ENCODE peak calls at places on chromosomes 5 and 9, in six cellular contexts. One of them, this sample, is unnamed.

GRCh38 chr9:77454668-77455067 is 193.5 kb downstream of the GNA14 start:
- DNase-seq in HepG2: no peak
- DNase-seq in A549: no peak
- DNase-seq in K562: no peak
- DNase-seq in GM12878: no peak
- DNase-seq in H1: no peak
- DNase-seq in this sample: no peak

GRCh38 chr9:79912641-79913040 is 340.9 kb downstream of the TLE4 start:
- DNase-seq in HepG2: no peak
- DNase-seq in A549: no peak
- DNase-seq in K562: no peak
- DNase-seq in GM12878: no peak
- DNase-seq in H1: no peak
- DNase-seq in this sample: no peak

GRCh38 chr9:4833781-4834560 is 41.2 kb downstream of the RCL1 start:
- DNase-seq in HepG2: no peak
- DNase-seq in A549: no peak
- DNase-seq in K562: no peak
- DNase-seq in GM12878: no peak
- DNase-seq in H1: no peak
- DNase-seq in this sample: no peak

GRCh38 chr5:52977264-52977897 is 11.8 kb upstream of the ITGA2 start:
- DNase-seq in HepG2: peak; percentile 40
- DNase-seq in A549: no peak
- DNase-seq in K562: no peak
- DNase-seq in GM12878: no peak
- DNase-seq in H1: no peak
- DNase-seq in this sample: no peak

GRCh38 chr5:73599378-73599777 is 26.6 kb upstream of the ARHGEF28 start:
- DNase-seq in HepG2: no peak
- DNase-seq in A549: no peak
- DNase-seq in K562: no peak
- DNase-seq in GM12878: no peak
- DNase-seq in H1: no peak
- DNase-seq in this sample: no peak

GRCh38 chr9:110389148-110389783 is 51.6 kb upstream of the TXNDC8 start:
- DNase-seq in HepG2: no peak
- DNase-seq in A549: no peak
- DNase-seq in K562: no peak
- DNase-seq in GM12878: no peak
- DNase-seq in H1: no peak
- DNase-seq in this sample: no peak

GRCh38 chr5:154397652-154398406 is 48.0 kb upstream of the SAP30L start:
- DNase-seq in HepG2: no peak
- DNase-seq in A549: no peak
- DNase-seq in K562: no peak
- DNase-seq in GM12878: no peak
- DNase-seq in H1: no peak
- DNase-seq in this sample: peak; percentile 79

GRCh38 chr5:151238303-151238741 is 14.4 kb upstream of the CCDC69 start:
- DNase-seq in HepG2: no peak
- DNase-seq in A549: no peak
- DNase-seq in K562: no peak
- DNase-seq in GM12878: no peak
- DNase-seq in H1: no peak
- DNase-seq in this sample: no peak

GRCh38 chr5:126339215-126339805 is 83.9 kb upstream of the GRAMD2B start:
- DNase-seq in HepG2: peak; percentile 61
- DNase-seq in A549: peak; percentile 38
- DNase-seq in K562: peak; percentile 58
- DNase-seq in GM12878: no peak
- DNase-seq in H1: no peak
- DNase-seq in this sample: peak; percentile 47

GRCh38 chr9:120909904-120910303 is 16.7 kb downstream of the TRAF1 start:
- DNase-seq in HepG2: no peak
- DNase-seq in A549: no peak
- DNase-seq in K562: no peak
- DNase-seq in GM12878: no peak
- DNase-seq in H1: no peak
- DNase-seq in this sample: no peak

GRCh38 chr5:147930759-147931158 is 24.4 kb upstream of the C5orf46 start:
- DNase-seq in HepG2: no peak
- DNase-seq in A549: no peak
- DNase-seq in K562: no peak
- DNase-seq in GM12878: no peak
- DNase-seq in H1: no peak
- DNase-seq in this sample: no peak
- TF ChIP-seq CHD2 in HepG2: no peak
- TF ChIP-seq CHD2 in A549: no peak
- TF ChIP-seq CHD2 in K562: no peak
- TF ChIP-seq CHD2 in GM12878: no peak
- TF ChIP-seq CHD2 in H1: no peak
- TF ChIP-seq CHD2 in this sample: no peak

DNA sequence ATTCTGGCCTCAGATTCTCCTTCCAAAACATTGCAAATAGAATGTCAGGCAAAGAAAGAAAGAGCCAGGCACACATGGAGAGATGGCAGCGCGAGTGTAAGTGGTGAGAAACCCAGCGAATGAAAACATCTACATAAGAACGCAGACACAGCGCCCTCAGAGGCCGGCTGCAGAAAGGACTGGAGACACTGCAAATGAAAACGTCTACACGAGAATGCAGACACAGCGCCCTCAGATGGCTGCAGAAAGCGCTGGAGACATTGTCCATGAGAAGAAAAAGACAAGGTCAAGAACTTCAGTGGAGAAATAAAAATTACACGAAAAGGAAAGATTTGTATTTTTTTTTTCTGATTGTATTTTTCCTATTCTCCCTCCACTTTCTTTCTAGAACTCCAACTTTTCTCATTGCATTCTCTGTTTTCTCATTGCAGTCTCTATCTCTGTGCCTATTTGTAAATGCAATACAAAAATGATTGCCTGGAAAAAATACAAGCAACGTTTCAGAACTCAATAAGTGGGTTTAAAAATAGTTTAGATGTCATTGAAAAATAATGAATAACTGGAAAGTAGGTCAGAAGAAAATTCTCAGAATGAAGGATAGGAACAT is 117.9 kb upstream of the LPCAT1 start:
- DNase-seq in HepG2: peak; percentile 82
- DNase-seq in A549: peak; percentile 88
- DNase-seq in K562: peak; percentile 81
- DNase-seq in GM12878: peak; percentile 21
- DNase-seq in H1: peak; percentile 68
- DNase-seq in this sample: peak; percentile 82
- TF ChIP-seq CHD2 in HepG2: no peak
- TF ChIP-seq CHD2 in A549: no peak
- TF ChIP-seq CHD2 in K562: no peak
- TF ChIP-seq CHD2 in GM12878: no peak
- TF ChIP-seq CHD2 in H1: no peak
- TF ChIP-seq CHD2 in this sample: peak; percentile 28

GRCh38 chr5:133916914-133917313 is 51.5 kb downstream of the C5orf15 start:
- DNase-seq in HepG2: no peak
- DNase-seq in A549: no peak
- DNase-seq in K562: no peak
- DNase-seq in GM12878: no peak
- DNase-seq in H1: no peak
- DNase-seq in this sample: no peak
- TF ChIP-seq CHD2 in HepG2: no peak
- TF ChIP-seq CHD2 in A549: no peak
- TF ChIP-seq CHD2 in K562: no peak
- TF ChIP-seq CHD2 in GM12878: no peak
- TF ChIP-seq CHD2 in H1: no peak
- TF ChIP-seq CHD2 in this sample: no peak

GRCh38 chr5:111748304-111748763 is 8.7 kb downstream of the NREP start:
- DNase-seq in HepG2: no peak
- DNase-seq in A549: no peak
- DNase-seq in K562: no peak
- DNase-seq in GM12878: no peak
- DNase-seq in H1: no peak
- DNase-seq in this sample: no peak

GRCh38 chr5:111747336-111747735 is 9.7 kb downstream of the NREP start:
- DNase-seq in HepG2: no peak
- DNase-seq in A549: no peak
- DNase-seq in K562: no peak
- DNase-seq in GM12878: no peak
- DNase-seq in H1: no peak
- DNase-seq in this sample: no peak

GRCh38 chr5:111744455-111744854 is 12.5 kb downstream of the NREP start:
- DNase-seq in HepG2: no peak
- DNase-seq in A549: no peak
- DNase-seq in K562: no peak
- DNase-seq in GM12878: no peak
- DNase-seq in H1: no peak
- DNase-seq in this sample: no peak

GRCh38 chr5:111745075-111745474 is 11.9 kb downstream of the NREP start:
- DNase-seq in HepG2: no peak
- DNase-seq in A549: no peak
- DNase-seq in K562: no peak
- DNase-seq in GM12878: no peak
- DNase-seq in H1: no peak
- DNase-seq in this sample: no peak

GRCh38 chr5:111746791-111747190 is 10.2 kb downstream of the NREP start:
- DNase-seq in HepG2: no peak
- DNase-seq in A549: no peak
- DNase-seq in K562: no peak
- DNase-seq in GM12878: no peak
- DNase-seq in H1: no peak
- DNase-seq in this sample: no peak
- TF ChIP-seq CHD2 in HepG2: no peak
- TF ChIP-seq CHD2 in A549: no peak
- TF ChIP-seq CHD2 in K562: no peak
- TF ChIP-seq CHD2 in GM12878: no peak
- TF ChIP-seq CHD2 in H1: no peak
- TF ChIP-seq CHD2 in this sample: no peak

GRCh38 chr5:33148076-33148501 is 292.7 kb upstream of the TARS1 start:
- DNase-seq in HepG2: peak; percentile 14
- DNase-seq in A549: peak; percentile 28
- DNase-seq in K562: no peak
- DNase-seq in GM12878: no peak
- DNase-seq in H1: no peak
- DNase-seq in this sample: no peak

GRCh38 chr5:33153373-33153772 is 287.4 kb upstream of the TARS1 start:
- DNase-seq in HepG2: no peak
- DNase-seq in A549: no peak
- DNase-seq in K562: no peak
- DNase-seq in GM12878: no peak
- DNase-seq in H1: no peak
- DNase-seq in this sample: no peak

DNA sequence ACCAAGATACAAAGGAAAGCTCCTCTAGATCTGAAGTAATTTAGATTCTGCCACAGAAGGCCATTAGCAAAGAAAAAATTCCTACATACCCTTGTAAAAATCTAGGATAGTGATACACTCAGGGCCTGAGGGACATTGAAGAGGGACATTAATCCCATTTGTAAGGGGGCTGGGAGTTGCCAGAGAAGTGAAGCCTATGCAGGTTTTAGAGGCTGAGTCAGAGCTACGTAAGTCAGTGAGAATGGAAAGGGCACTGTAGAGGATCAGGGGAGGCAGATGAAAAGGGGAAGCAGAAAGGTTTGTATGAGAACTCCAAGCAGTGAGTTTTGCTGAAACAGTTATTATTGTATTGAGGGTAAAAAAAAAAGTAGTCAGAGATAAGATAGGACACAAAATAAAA is 286.9 kb upstream of the TARS1 start:
- DNase-seq in HepG2: no peak
- DNase-seq in A549: no peak
- DNase-seq in K562: no peak
- DNase-seq in GM12878: no peak
- DNase-seq in H1: no peak
- DNase-seq in this sample: no peak
- TF ChIP-seq CHD2 in HepG2: no peak
- TF ChIP-seq CHD2 in A549: no peak
- TF ChIP-seq CHD2 in K562: no peak
- TF ChIP-seq CHD2 in GM12878: no peak
- TF ChIP-seq CHD2 in H1: no peak
- TF ChIP-seq CHD2 in this sample: no peak

GRCh38 chr5:155728146-155728856 is 598.7 kb upstream of the SGCD start:
- DNase-seq in HepG2: no peak
- DNase-seq in A549: peak; percentile 71
- DNase-seq in K562: no peak
- DNase-seq in GM12878: no peak
- DNase-seq in H1: no peak
- DNase-seq in this sample: peak; percentile 83

GRCh38 chr5:155726267-155726666 is 600.7 kb upstream of the SGCD start:
- DNase-seq in HepG2: no peak
- DNase-seq in A549: no peak
- DNase-seq in K562: no peak
- DNase-seq in GM12878: no peak
- DNase-seq in H1: no peak
- DNase-seq in this sample: no peak

GRCh38 chr5:155729684-155730059 is 597.3 kb upstream of the SGCD start:
- DNase-seq in HepG2: no peak
- DNase-seq in A549: no peak
- DNase-seq in K562: no peak
- DNase-seq in GM12878: no peak
- DNase-seq in H1: no peak
- DNase-seq in this sample: peak; percentile 26

GRCh38 chr5:155727512-155728145 is 599.3 kb upstream of the SGCD start:
- DNase-seq in HepG2: no peak
- DNase-seq in A549: peak; percentile 26
- DNase-seq in K562: no peak
- DNase-seq in GM12878: no peak
- DNase-seq in H1: no peak
- DNase-seq in this sample: no peak

GRCh38 chr5:155728857-155729683 is 597.9 kb upstream of the SGCD start:
- DNase-seq in HepG2: no peak
- DNase-seq in A549: no peak
- DNase-seq in K562: no peak
- DNase-seq in GM12878: no peak
- DNase-seq in H1: no peak
- DNase-seq in this sample: peak; percentile 25
- TF ChIP-seq CHD2 in HepG2: no peak
- TF ChIP-seq CHD2 in A549: no peak
- TF ChIP-seq CHD2 in K562: no peak
- TF ChIP-seq CHD2 in GM12878: no peak
- TF ChIP-seq CHD2 in H1: no peak
- TF ChIP-seq CHD2 in this sample: no peak

GRCh38 chr9:128787583-128788156 is 617 bp downstream of the TBC1D13 start:
- DNase-seq in HepG2: no peak
- DNase-seq in A549: peak; percentile 33
- DNase-seq in K562: no peak
- DNase-seq in GM12878: no peak
- DNase-seq in H1: no peak
- DNase-seq in this sample: no peak
- TF ChIP-seq CHD2 in HepG2: no peak
- TF ChIP-seq CHD2 in A549: no peak
- TF ChIP-seq CHD2 in K562: no peak
- TF ChIP-seq CHD2 in GM12878: no peak
- TF ChIP-seq CHD2 in H1: no peak
- TF ChIP-seq CHD2 in this sample: no peak

This sample was measured in SK-N-SH.